ENCODE peak calls at places on chromosomes 16 and 17, in five cellular contexts. X is thoracic aorta, W is heart right ventricle, D is cardiac muscle cell, E is MM.1S. H is an unnamed sample.

GRCh38 chr16:54054237-54054780 is 232.3 kb downstream of the IRX3 start:
- DNase-seq in D (no peak), X (no peak), W (no peak), E (no peak), H (no peak)

GRCh38 chr17:81553616-81554181 is 1.5 kb upstream of the FAAP100 start:
- DNase-seq in E (no peak), D (no peak), X (no peak), W (no peak), H (no peak)

GRCh38 chr16:69724981-69725479 is 1.3 kb downstream of the NQO1 start:
- DNase-seq in D (no peak), E (no peak), W (no peak), X (no peak), H (no peak)

GRCh38 chr17:43434902-43435319 is 36.1 kb downstream of the ARL4D start:
- DNase-seq in W (no peak), D (no peak), X (no peak), E (no peak), H (no peak)

GRCh38 chr17:32494621-32495346 is 8.0 kb downstream of the CDK5R1 start:
- DNase-seq in X (no peak), E (no peak), W (no peak), D (no peak), H (no peak)

GRCh38 chr16:56626685-56627084 is 1.1 kb downstream of the MT1E start:
- DNase-seq in E (no peak), W (no peak), D (no peak), X (no peak), H (peak)

GRCh38 chr17:29592850-29593545 is at the start of gene ANKRD13B:
- DNase-seq in X (no peak), D (peak), W (peak), E (no peak), H (no peak)

GRCh38 chr17:68248199-68248825 is 469 bp downstream of the AMZ2 start:
- DNase-seq in D (no peak), X (no peak), E (peak), W (no peak), H (no peak)

GRCh38 chr17:72715906-72716572 is 376.4 kb downstream of the SLC39A11 start:
- DNase-seq in E (no peak), X (no peak), D (no peak), W (no peak), H (no peak)

GRCh38 chr17:8696456-8696855 is 48.2 kb downstream of the CCDC42 start:
- DNase-seq in D (no peak), E (no peak), W (no peak), X (no peak), H (peak)

GRCh38 chr16:89922884-89923639 is at the start of gene TUBB3:
- DNase-seq in W (peak), X (no peak), D (peak), E (peak), H (no peak)

GRCh38 chr17:8290043-8290442 is 1.6 kb downstream of the RANGRF start:
- DNase-seq in X (no peak), D (no peak), E (no peak), W (no peak), H (no peak)

GRCh38 chr17:38326996-38327792 is 16.6 kb downstream of the GPR179 start:
- DNase-seq in X (no peak), D (no peak), E (no peak), W (peak), H (peak)

GRCh38 chr17:48933035-48933434 is 11.6 kb downstream of the SNF8 start:
- DNase-seq in X (no peak), W (no peak), E (no peak), D (no peak), H (no peak)

GRCh38 chr17:74296548-74296936 is 22.5 kb downstream of the DNAI2 start:
- DNase-seq in W (peak), E (peak), D (peak), X (no peak), H (no peak)

GRCh38 chr17:63646492-63646815 is 24.2 kb downstream of the MAP3K3 start:
- DNase-seq in D (no peak), W (no peak), X (no peak), E (peak), H (no peak)

GRCh38 chr17:49217651-49218413 is 7.3 kb downstream of the ABI3 start:
- DNase-seq in W (peak), D (no peak), X (no peak), E (no peak), H (no peak)

DNA sequence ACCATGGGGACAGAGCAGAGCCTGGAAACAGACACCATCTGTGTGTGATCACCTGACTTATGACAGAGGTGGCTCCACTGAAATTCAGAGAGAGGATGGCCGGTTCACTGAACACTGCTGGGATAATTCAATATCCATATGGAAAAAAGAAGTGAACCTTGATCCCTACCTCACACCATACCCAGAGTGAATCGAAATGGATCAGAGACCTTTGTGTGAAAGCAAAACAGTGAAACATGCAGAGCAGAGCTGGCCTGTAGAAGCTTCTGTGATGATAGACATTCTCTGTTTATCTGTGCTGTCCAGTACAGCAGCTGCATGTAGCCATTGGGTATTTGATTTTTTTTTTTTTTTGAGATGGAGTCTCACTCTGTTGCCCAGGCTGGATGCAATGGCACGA is 20.3 kb downstream of the ADCY7 start:
- DNase-seq in E (no peak), D (no peak), X (no peak), W (no peak), H (no peak)
- H3K4me3 ChIP-seq in E (no peak), D (no peak), X (no peak), W (no peak), H (no peak)

GRCh38 chr16:3030128-3030871 is 6.4 kb downstream of the BICDL2 start:
- DNase-seq in X (no peak), E (no peak), D (no peak), W (no peak), H (no peak)
- TF ChIP-seq CTCF in X (no peak), E (no peak), D (no peak), W (no peak), H (no peak)

DNA sequence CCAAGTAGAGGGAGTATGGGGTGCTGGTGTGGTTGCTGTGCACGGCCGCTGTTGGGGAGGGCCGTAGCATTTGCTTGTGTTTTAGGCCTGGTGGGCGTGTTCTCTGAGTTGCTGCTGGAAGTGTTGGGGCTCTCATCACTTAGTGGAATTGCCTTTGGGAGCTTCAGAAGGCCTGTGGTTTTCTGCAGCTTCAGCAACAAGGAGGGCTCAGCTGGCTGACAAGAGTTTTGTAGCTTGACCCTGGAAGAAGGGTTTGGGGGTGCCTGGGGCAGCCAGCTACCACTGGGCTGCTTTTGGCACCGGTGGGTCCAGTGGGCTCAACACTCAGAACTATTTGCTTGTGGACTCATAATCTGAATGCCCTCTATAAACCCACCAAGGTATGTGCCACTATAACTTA is 30.9 kb downstream of the HAPSTR1 start:
- DNase-seq in E (no peak), W (no peak), D (no peak), X (no peak), H (no peak)
- H3K27ac ChIP-seq in E (no peak), W (no peak), D (peak), X (peak), H (no peak)

GRCh38 chr16:58814348-58814801 is 80.3 kb upstream of the GOT2 start:
- DNase-seq in X (no peak), D (peak), W (peak), E (peak), H (no peak)
- H3K4me3 ChIP-seq in X (peak), D (peak), W (peak), E (no peak), H (peak)

DNA sequence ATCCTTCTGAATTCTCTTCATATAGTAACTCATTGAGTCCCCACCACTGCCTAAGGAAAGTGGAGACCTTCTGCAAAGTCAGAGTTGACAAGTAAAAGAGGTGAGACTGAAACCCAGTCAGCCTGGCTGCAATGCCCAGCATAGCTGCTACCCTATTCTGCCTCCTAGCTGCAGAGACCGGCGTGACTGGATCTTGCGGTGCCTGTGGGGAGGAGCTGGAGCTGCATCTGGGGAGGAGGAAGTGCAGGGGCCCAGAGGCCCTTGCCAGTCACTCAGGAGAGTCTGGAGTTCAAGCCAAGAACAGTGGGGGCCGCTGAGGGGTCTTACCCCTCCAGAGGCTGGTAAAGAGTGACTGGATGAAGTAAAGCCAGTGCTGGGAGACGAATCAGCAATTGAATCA is 35.0 kb upstream of the ZNF423 start:
- DNase-seq in E (no peak), X (no peak), D (peak), W (no peak), H (no peak)
- TF ChIP-seq CTCF in E (peak), X (no peak), D (peak), W (no peak), H (no peak)

DNA sequence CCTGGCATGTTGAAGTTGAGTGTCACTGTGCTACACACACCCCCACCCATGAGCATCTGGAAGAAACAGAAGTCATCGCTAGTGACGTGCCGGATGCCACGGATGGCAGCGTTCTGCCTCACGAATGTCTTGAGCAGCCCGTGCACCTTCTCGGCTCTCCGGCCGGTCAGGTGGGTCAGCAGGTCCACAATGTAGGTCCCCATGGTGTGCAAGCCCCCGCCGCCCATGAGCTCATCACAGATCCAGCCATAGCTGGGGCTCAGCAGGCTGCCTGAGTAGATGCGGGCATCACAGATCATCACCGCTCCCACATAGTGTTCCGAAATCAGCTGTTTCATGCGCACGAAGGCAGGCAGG is 8.9 kb downstream of the C16orf86 start:
- DNase-seq in X (no peak), D (no peak), W (no peak), E (no peak), H (no peak)
- H3K27ac ChIP-seq in X (no peak), D (no peak), W (no peak), E (no peak), H (peak)

H was measured in coronary artery.